ENCODE peak calls at places on chromosomes 12 and 14, in six cellular contexts. F, S, G, M, U and B are unnamed samples.

GRCh38 chr12:73632191-73632590 is 905.4 kb upstream of the ATXN7L3B start:
- DNase-seq in F (no peak), S (no peak), G (no peak), M (no peak), U (no peak), B (no peak)

GRCh38 chr12:94839347-94839746 is 164.2 kb downstream of the NDUFA12 start:
- DNase-seq in F (no peak), S (no peak), G (no peak), M (no peak), U (no peak), B (no peak)

GRCh38 chr14:74488788-74489397 is 4.2 kb downstream of the NPC2 start:
- DNase-seq in F (no peak), S (no peak), G (no peak), M (no peak), U (no peak), B (no peak)

GRCh38 chr12:70628701-70629480 is 8.3 kb downstream of the PTPRB start:
- DNase-seq in F (no peak), S (no peak), G (no peak), M (no peak), U (no peak), B (no peak)

GRCh38 chr12:122845041-122845864 is 10.0 kb downstream of the HIP1R start:
- DNase-seq in F (peak; percentile 96), S (no peak), G (no peak), M (no peak), U (no peak), B (no peak)

GRCh38 chr12:88725592-88726143 is 145.4 kb upstream of the KITLG start:
- DNase-seq in F (no peak), S (no peak), G (no peak), M (no peak), U (no peak), B (no peak)

GRCh38 chr14:50944647-50945413 is 547 bp upstream of the PYGL start:
- DNase-seq in F (no peak), S (no peak), G (peak; percentile 6), M (no peak), U (no peak), B (no peak)

GRCh38 chr12:126218697-126219096 is 1153.5 kb downstream of the AACS start:
- DNase-seq in F (no peak), S (no peak), G (no peak), M (no peak), U (no peak), B (no peak)

GRCh38 chr12:8894986-8895385 is 19.3 kb upstream of the PHC1 start:
- DNase-seq in F (no peak), S (no peak), G (no peak), M (no peak), U (no peak), B (no peak)

GRCh38 chr12:60263146-60263545 is 667.3 kb downstream of the SLC16A7 start:
- DNase-seq in F (no peak), S (no peak), G (no peak), M (no peak), U (peak; percentile 20), B (no peak)

GRCh38 chr12:121678721-121679300 is 9.4 kb upstream of the MORN3 start:
- DNase-seq in F (no peak), S (no peak), G (no peak), M (no peak), U (no peak), B (no peak)

GRCh38 chr12:113933201-113933786 is 32.8 kb downstream of the RBM19 start:
- DNase-seq in F (no peak), S (no peak), G (peak; percentile 22), M (no peak), U (peak; percentile 79), B (no peak)

GRCh38 chr14:22521449-22522239 is 67.4 kb downstream of the DAD1 start:
- DNase-seq in F (no peak), S (no peak), G (no peak), M (no peak), U (no peak), B (no peak)

GRCh38 chr12:24510581-24511125 is 438.2 kb downstream of the BCAT1 start:
- DNase-seq in F (no peak), S (no peak), G (no peak), M (no peak), U (no peak), B (no peak)

GRCh38 chr12:84913151-84913550 is 552 bp upstream of the SLC6A15 start:
- DNase-seq in F (no peak), S (no peak), G (peak; percentile 28), M (no peak), U (no peak), B (no peak)

GRCh38 chr14:91246051-91246852 is 1.7 kb upstream of the GPR68 start:
- DNase-seq in F (no peak), S (peak; percentile 68), G (no peak), M (peak; percentile 86), U (no peak), B (no peak)

GRCh38 chr14:66396165-66396564 is 90.0 kb upstream of the CCDC196 start:
- DNase-seq in F (no peak), S (no peak), G (no peak), M (no peak), U (no peak), B (no peak)

GRCh38 chr12:96890331-96890730 is 16.7 kb upstream of the NEDD1 start:
- DNase-seq in F (no peak), S (no peak), G (no peak), M (no peak), U (no peak), B (no peak)

GRCh38 chr12:77251799-77252198 is 186.4 kb upstream of the E2F7 start:
- DNase-seq in F (no peak), S (no peak), G (no peak), M (no peak), U (no peak), B (no peak)

GRCh38 chr12:25775968-25776367 is 182.5 kb upstream of the RASSF8 start:
- DNase-seq in F (no peak), S (no peak), G (peak; percentile 45), M (no peak), U (no peak), B (no peak)

GRCh38 chr12:29039013-29039412 is 110.1 kb upstream of the FAR2 start:
- DNase-seq in F (no peak), S (no peak), G (no peak), M (no peak), U (peak; percentile 31), B (no peak)

GRCh38 chr14:61588419-61588901 is 106.9 kb upstream of the HIF1A start:
- DNase-seq in F (no peak), S (no peak), G (no peak), M (no peak), U (peak; percentile 72), B (no peak)

GRCh38 chr14:38210587-38211257 is 3.0 kb downstream of the SSTR1 start:
- DNase-seq in F (no peak), S (no peak), G (peak; percentile 58), M (no peak), U (no peak), B (no peak)

GRCh38 chr12:9811651-9812050 is 15.6 kb upstream of the KLRF1 start:
- DNase-seq in F (no peak), S (no peak), G (no peak), M (no peak), U (no peak), B (no peak)

GRCh38 chr12:111041091-111041490 is 120.7 kb upstream of the MYL2 start:
- DNase-seq in F (no peak), S (no peak), G (no peak), M (no peak), U (no peak), B (no peak)

GRCh38 chr14:103130965-103131364 is 7.7 kb downstream of the TNFAIP2 start:
- DNase-seq in F (no peak), S (no peak), G (no peak), M (no peak), U (peak; percentile 51), B (no peak)

GRCh38 chr12:109951136-109951535 is 45.0 kb downstream of the GIT2 start:
- DNase-seq in F (no peak), S (no peak), G (no peak), M (no peak), U (no peak), B (no peak)

GRCh38 chr12:67323007-67323406 is 53.8 kb downstream of the CAND1 start:
- DNase-seq in F (no peak), S (no peak), G (no peak), M (no peak), U (no peak), B (no peak)

GRCh38 chr12:94706250-94706661 is 55.9 kb upstream of the TMCC3 start:
- DNase-seq in F (no peak), S (no peak), G (no peak), M (peak; percentile 35), U (no peak), B (no peak)

GRCh38 chr12:115691123-115691522 is 586.4 kb downstream of the MED13L start:
- DNase-seq in F (no peak), S (no peak), G (no peak), M (no peak), U (no peak), B (no peak)

GRCh38 chr12:54430471-54431075 is 11.5 kb upstream of the ITGA5 start:
- DNase-seq in F (no peak), S (no peak), G (no peak), M (no peak), U (no peak), B (no peak)

GRCh38 chr12:97173672-97174385 is 266.8 kb downstream of the NEDD1 start:
- DNase-seq in F (no peak), S (no peak), G (no peak), M (no peak), U (no peak), B (no peak)

GRCh38 chr12:38721611-38722252 is 183.7 kb downstream of the CPNE8 start:
- DNase-seq in F (no peak), S (no peak), G (no peak), M (no peak), U (no peak), B (no peak)

GRCh38 chr12:26744697-26745440 is 88.1 kb downstream of the ITPR2 start:
- DNase-seq in F (no peak), S (no peak), G (no peak), M (no peak), U (no peak), B (no peak)

GRCh38 chr12:128971802-128972201 is 118.5 kb downstream of the GLT1D1 start:
- DNase-seq in F (no peak), S (no peak), G (no peak), M (no peak), U (no peak), B (no peak)

GRCh38 chr12:46438256-46438655 is 65.7 kb upstream of the SLC38A2 start:
- DNase-seq in F (no peak), S (no peak), G (no peak), M (no peak), U (no peak), B (no peak)